ENCODE peak calls at places on chromosomes 11 and 22, in five cellular contexts. L is astrocyte, T is AG04450, S is HCT116, U is PC-3. G is an unnamed sample.
A peak's percentile ranks its signal among the peaks of the same experiment; 100 is the strongest.

GRCh38 chr11:43723617-43724016 is 43.1 kb downstream of the HSD17B12 start:
- DNase-seq in T (no peak), S (no peak), L (no peak), U (no peak), G (no peak)

GRCh38 chr11:16280256-16280682 is 76.1 kb downstream of the SOX6 start:
- DNase-seq in S (no peak), T (no peak), L (peak; percentile 2), U (peak; percentile 36), G (peak; percentile 91)

GRCh38 chr11:36034572-36035331 is 90.9 kb downstream of the LDLRAD3 start:
- DNase-seq in T (peak; percentile 70), L (peak; percentile 90), S (no peak), U (peak; percentile 92), G (peak; percentile 82)

GRCh38 chr22:24590596-24591173 is 2.2 kb downstream of the LRRC75B start:
- DNase-seq in S (no peak), T (no peak), L (no peak), U (no peak), G (no peak)

GRCh38 chr11:56183459-56183858 is 7.0 kb downstream of the OR5J2 start:
- DNase-seq in L (no peak), T (no peak), U (no peak), S (no peak), G (no peak)

GRCh38 chr11:18235935-18236334 is 667 bp downstream of the SAA4 start:
- DNase-seq in U (no peak), L (no peak), T (no peak), S (no peak), G (no peak)

GRCh38 chr11:108364159-108364558 is 103.2 kb downstream of the C11orf65 start:
- DNase-seq in S (no peak), L (peak; percentile 38), T (peak; percentile 8), U (peak; percentile 62), G (no peak)

GRCh38 chr11:363948-364761 is 5.1 kb upstream of the B4GALNT4 start:
- DNase-seq in U (peak; percentile 85), T (no peak), L (no peak), S (peak; percentile 55), G (peak; percentile 92)

GRCh38 chr11:69274531-69275016 is 19.4 kb upstream of the MYEOV start:
- DNase-seq in S (no peak), T (no peak), L (no peak), U (peak; percentile 96), G (peak; percentile 78)

GRCh38 chr11:122984186-122985011 is 2.8 kb upstream of the BSX start:
- DNase-seq in L (no peak), S (no peak), U (no peak), T (no peak), G (no peak)

GRCh38 chr11:30960387-30960992 is 374.3 kb upstream of the MPPED2 start:
- DNase-seq in S (peak; percentile 35), T (no peak), U (peak; percentile 42), L (peak; percentile 24), G (no peak)

GRCh38 chr11:2474059-2474901 is 29.5 kb downstream of the KCNQ1 start:
- DNase-seq in L (no peak), U (no peak), T (no peak), S (no peak), G (no peak)

GRCh38 chr11:56977324-56977723 is 11.4 kb upstream of the OR5AK2 start:
- DNase-seq in S (no peak), T (no peak), L (no peak), U (no peak), G (no peak)

GRCh38 chr22:42799462-42800405 is 57.3 kb downstream of the ARFGAP3 start:
- DNase-seq in S (no peak), U (no peak), T (no peak), L (no peak), G (no peak)

GRCh38 chr22:23837911-23838685 is 708 bp downstream of the DERL3 start:
- DNase-seq in L (no peak), U (no peak), T (no peak), S (no peak), G (no peak)

GRCh38 chr11:1222491-1223345 is at the start of gene MUC5B:
- DNase-seq in L (no peak), U (peak; percentile 62), S (no peak), T (no peak), G (no peak)

GRCh38 chr22:43957871-43958270 is 2.6 kb downstream of the SAMM50 start:
- DNase-seq in U (peak; percentile 15), S (no peak), T (no peak), L (no peak), G (no peak)

GRCh38 chr11:70587095-70587389 is 188.7 kb downstream of the CTTN start:
- DNase-seq in U (no peak), T (no peak), S (no peak), L (no peak), G (no peak)

DNA sequence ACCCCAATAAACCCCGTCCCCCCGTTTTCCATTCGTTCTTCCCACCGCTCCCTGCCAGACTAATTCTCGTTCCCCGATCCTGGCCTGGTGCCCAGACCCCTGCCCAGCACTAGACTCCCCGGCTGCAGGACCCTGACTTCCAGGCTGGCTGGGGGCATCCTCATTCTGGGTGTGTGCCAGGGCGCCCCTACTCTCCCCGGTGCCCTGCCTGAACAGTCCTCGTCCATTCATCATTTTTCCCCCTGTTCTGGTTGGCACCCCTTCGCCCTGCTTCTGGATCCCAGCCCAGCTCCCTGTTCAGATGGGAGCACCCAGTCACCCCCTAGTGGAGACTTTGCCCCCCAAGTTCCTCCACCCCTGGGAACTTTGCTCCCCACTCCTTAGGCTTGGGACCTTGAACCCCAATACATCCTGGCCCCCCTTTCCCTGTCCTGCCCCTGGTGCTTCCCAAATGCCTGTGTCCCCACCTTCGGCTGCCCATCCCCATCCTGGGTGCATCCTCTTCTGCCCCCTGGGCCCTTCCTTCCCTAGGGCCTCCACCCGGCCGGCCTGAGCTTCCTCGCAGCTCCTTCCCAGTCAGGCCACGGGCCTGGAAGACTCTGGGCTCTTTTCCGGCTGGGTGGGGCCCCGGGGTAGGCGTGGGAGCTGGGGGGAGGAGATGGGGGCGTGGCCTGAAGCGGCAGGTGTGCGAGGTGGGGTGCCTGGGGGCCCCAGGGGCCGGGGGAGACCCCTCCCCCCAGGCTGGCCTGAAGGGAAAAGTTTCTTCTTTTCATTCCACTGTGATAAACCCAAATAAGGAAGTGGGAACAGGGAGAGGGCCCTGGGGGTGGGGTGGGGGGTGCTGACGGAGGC is 882 bp downstream of the PLCB3 start:
- DNase-seq in U (peak; percentile 77), L (no peak), T (no peak), S (no peak), G (peak; percentile 51)
- TF ChIP-seq CTCF in U (peak; percentile 64), L (peak; percentile 34), T (peak; percentile 56), S (peak; percentile 30), G (peak; percentile 64)

GRCh38 chr11:103928040-103928555 is 108.3 kb upstream of the DDI1 start:
- DNase-seq in T (no peak), S (no peak), L (no peak), U (no peak), G (no peak)
- H3K27me3 ChIP-seq in T (no peaks in the 10 kb centered on the region), S (no peaks in the 10 kb centered on the region), L (no peaks in the 10 kb centered on the region), U (no peaks in the 10 kb centered on the region), G (no peaks in the 10 kb centered on the region)

DNA sequence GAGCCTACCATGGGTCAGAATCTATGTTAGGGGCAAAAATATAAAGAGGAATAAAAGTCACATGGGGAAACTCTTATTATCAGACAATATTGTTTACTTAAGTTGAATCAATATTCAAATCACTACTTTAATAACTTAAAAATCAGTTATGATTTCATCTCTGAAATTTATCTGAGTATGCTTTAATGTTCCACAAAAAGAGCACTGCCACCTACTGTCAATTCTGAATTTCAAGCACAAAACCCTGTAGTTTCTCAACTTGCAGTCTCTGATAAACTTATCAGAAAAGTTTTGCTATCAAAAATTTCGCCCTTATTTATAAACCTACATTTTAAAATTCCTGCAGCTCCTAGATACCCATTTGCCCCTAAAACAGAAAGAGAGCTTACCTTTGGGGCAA is 47.3 kb downstream of the RDX start:
- DNase-seq in L (no peak), U (peak; percentile 35), S (no peak), T (no peak), G (no peak)
- TF ChIP-seq CTCF in L (no peak), U (peak; percentile 71), S (peak; percentile 12), T (peak; percentile 37), G (peak; percentile 50)

GRCh38 chr11:120568572-120569307 is 57.2 kb downstream of the GRIK4 start:
- DNase-seq in U (no peak), L (no peak), S (peak; percentile 35), T (no peak), G (no peak)

GRCh38 chr11:120573756-120574354 is 62.3 kb downstream of the GRIK4 start:
- DNase-seq in L (no peak), U (no peak), S (no peak), T (no peak), G (no peak)

GRCh38 chr11:120566176-120566575 is 54.6 kb downstream of the GRIK4 start:
- DNase-seq in S (peak; percentile 65), T (no peak), U (peak; percentile 59), L (peak; percentile 64), G (peak; percentile 44)

GRCh38 chr11:120571476-120571875 is 59.9 kb downstream of the GRIK4 start:
- DNase-seq in U (no peak), S (no peak), T (no peak), L (no peak), G (no peak)

DNA sequence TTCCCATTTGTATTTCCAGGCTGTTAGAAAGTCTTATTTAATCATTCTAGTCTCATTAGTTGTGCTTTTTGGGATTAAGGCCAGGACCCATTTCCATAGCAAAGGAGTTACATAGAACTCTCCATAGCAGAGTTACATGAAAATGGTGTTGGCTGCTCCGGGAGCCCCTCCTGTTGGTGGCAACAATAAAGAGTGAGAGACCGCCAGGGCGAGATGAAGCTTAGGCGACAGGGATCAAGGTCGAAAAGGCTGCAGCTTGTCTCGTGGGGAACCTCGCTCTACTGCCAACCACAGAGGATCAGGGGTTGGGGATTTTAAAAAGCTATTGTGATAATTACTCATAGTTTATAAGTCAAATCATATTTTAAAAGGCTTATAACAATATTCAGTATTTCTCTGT is 58.4 kb downstream of the GRIK4 start:
- DNase-seq in U (no peak), S (no peak), L (no peak), T (no peak), G (no peak)
- H3K27me3 ChIP-seq in U (peaks cover 57% of the 10 kb centered on the region), S (no peaks in the 10 kb centered on the region), L (no peaks in the 10 kb centered on the region), T (no peaks in the 10 kb centered on the region), G (peaks cover 13% of the 10 kb centered on the region)